ENCODE peak calls at places on chromosomes 11 and 22, in nine cellular contexts. One of them, this sample, is unnamed.

GRCh38 chr11:100619484-100619883 is 67.6 kb upstream of the ARHGAP42 start:
- DNase-seq in KG1: no peak
- DNase-seq in posterior vena cava: no peak
- DNase-seq in stimulated activated naive CD4-positive, alpha-beta T cell: no peak
- DNase-seq in glutamatergic neuron: no peak
- DNase-seq in GM12865: no peak
- DNase-seq in EH: peak
- DNase-seq in right atrium auricular region: no peak
- DNase-seq in OCI-LY7: no peak
- DNase-seq in this sample: peak

GRCh38 chr11:119709638-119710346 is 19.2 kb downstream of the NECTIN1 start:
- DNase-seq in KG1: no peak
- DNase-seq in posterior vena cava: no peak
- DNase-seq in stimulated activated naive CD4-positive, alpha-beta T cell: no peak
- DNase-seq in glutamatergic neuron: peak
- DNase-seq in GM12865: peak
- DNase-seq in EH: peak
- DNase-seq in right atrium auricular region: no peak
- DNase-seq in OCI-LY7: peak
- DNase-seq in this sample: peak

GRCh38 chr22:45499746-45500145 is 2.9 kb upstream of the FBLN1 start:
- DNase-seq in KG1: no peak
- DNase-seq in posterior vena cava: peak
- DNase-seq in stimulated activated naive CD4-positive, alpha-beta T cell: no peak
- DNase-seq in glutamatergic neuron: no peak
- DNase-seq in GM12865: no peak
- DNase-seq in EH: peak
- DNase-seq in right atrium auricular region: peak
- DNase-seq in OCI-LY7: no peak
- DNase-seq in this sample: no peak

GRCh38 chr11:35619754-35620640 is 1.7 kb downstream of the FJX1 start:
- DNase-seq in KG1: no peak
- DNase-seq in posterior vena cava: peak
- DNase-seq in stimulated activated naive CD4-positive, alpha-beta T cell: no peak
- DNase-seq in glutamatergic neuron: peak
- DNase-seq in GM12865: peak
- DNase-seq in EH: peak
- DNase-seq in right atrium auricular region: no peak
- DNase-seq in OCI-LY7: no peak
- DNase-seq in this sample: peak

GRCh38 chr11:128467610-128468041 is 119.7 kb downstream of the ETS1 start:
- DNase-seq in KG1: no peak
- DNase-seq in posterior vena cava: no peak
- DNase-seq in stimulated activated naive CD4-positive, alpha-beta T cell: peak
- DNase-seq in glutamatergic neuron: no peak
- DNase-seq in GM12865: no peak
- DNase-seq in EH: peak
- DNase-seq in right atrium auricular region: peak
- DNase-seq in OCI-LY7: no peak
- DNase-seq in this sample: peak

GRCh38 chr11:128544625-128545024 is 42.7 kb downstream of the ETS1 start:
- DNase-seq in KG1: no peak
- DNase-seq in posterior vena cava: no peak
- DNase-seq in stimulated activated naive CD4-positive, alpha-beta T cell: peak
- DNase-seq in glutamatergic neuron: no peak
- DNase-seq in GM12865: no peak
- DNase-seq in EH: peak
- DNase-seq in right atrium auricular region: no peak
- DNase-seq in OCI-LY7: no peak
- DNase-seq in this sample: peak

GRCh38 chr11:33476945-33477584 is 219.9 kb downstream of the HIPK3 start:
- DNase-seq in KG1: no peak
- DNase-seq in posterior vena cava: no peak
- DNase-seq in stimulated activated naive CD4-positive, alpha-beta T cell: no peak
- DNase-seq in glutamatergic neuron: no peak
- DNase-seq in GM12865: no peak
- DNase-seq in EH: peak
- DNase-seq in right atrium auricular region: no peak
- DNase-seq in OCI-LY7: no peak
- DNase-seq in this sample: no peak

GRCh38 chr22:49350441-49351121 is 477.1 kb downstream of the BRD1 start:
- DNase-seq in KG1: no peak
- DNase-seq in posterior vena cava: peak
- DNase-seq in stimulated activated naive CD4-positive, alpha-beta T cell: no peak
- DNase-seq in glutamatergic neuron: no peak
- DNase-seq in GM12865: no peak
- DNase-seq in EH: no peak
- DNase-seq in right atrium auricular region: no peak
- DNase-seq in OCI-LY7: peak
- DNase-seq in this sample: no peak

GRCh38 chr11:2387266-2387982 is 10.3 kb downstream of the CD81 start:
- DNase-seq in KG1: no peak
- DNase-seq in posterior vena cava: no peak
- DNase-seq in stimulated activated naive CD4-positive, alpha-beta T cell: no peak
- DNase-seq in glutamatergic neuron: no peak
- DNase-seq in GM12865: peak
- DNase-seq in EH: peak
- DNase-seq in right atrium auricular region: no peak
- DNase-seq in OCI-LY7: peak
- DNase-seq in this sample: peak

GRCh38 chr11:124799384-124800225 is 601 bp downstream of the MSANTD2 start:
- DNase-seq in KG1: no peak
- DNase-seq in posterior vena cava: peak
- DNase-seq in stimulated activated naive CD4-positive, alpha-beta T cell: peak
- DNase-seq in glutamatergic neuron: peak
- DNase-seq in GM12865: peak
- DNase-seq in EH: peak
- DNase-seq in right atrium auricular region: no peak
- DNase-seq in OCI-LY7: peak
- DNase-seq in this sample: peak

GRCh38 chr11:40445391-40445790 is 1014.1 kb downstream of the LRRC4C start:
- DNase-seq in KG1: no peak
- DNase-seq in posterior vena cava: no peak
- DNase-seq in stimulated activated naive CD4-positive, alpha-beta T cell: no peak
- DNase-seq in glutamatergic neuron: no peak
- DNase-seq in GM12865: no peak
- DNase-seq in EH: peak
- DNase-seq in right atrium auricular region: no peak
- DNase-seq in OCI-LY7: no peak
- DNase-seq in this sample: peak

GRCh38 chr11:111820059-111820375 is 51.4 kb downstream of the ALG9 start:
- DNase-seq in KG1: no peak
- DNase-seq in posterior vena cava: no peak
- DNase-seq in stimulated activated naive CD4-positive, alpha-beta T cell: no peak
- DNase-seq in glutamatergic neuron: no peak
- DNase-seq in GM12865: no peak
- DNase-seq in EH: no peak
- DNase-seq in right atrium auricular region: no peak
- DNase-seq in OCI-LY7: no peak
- DNase-seq in this sample: peak

GRCh38 chr11:75635009-75635909 is 33.6 kb downstream of the MAP6 start:
- DNase-seq in KG1: no peak
- DNase-seq in posterior vena cava: no peak
- DNase-seq in stimulated activated naive CD4-positive, alpha-beta T cell: no peak
- DNase-seq in glutamatergic neuron: peak
- DNase-seq in GM12865: no peak
- DNase-seq in EH: peak
- DNase-seq in right atrium auricular region: peak
- DNase-seq in OCI-LY7: no peak
- DNase-seq in this sample: peak

GRCh38 chr11:66015936-66016792 is 4.4 kb downstream of the CST6 start:
- DNase-seq in KG1: no peak
- DNase-seq in posterior vena cava: peak
- DNase-seq in stimulated activated naive CD4-positive, alpha-beta T cell: no peak
- DNase-seq in glutamatergic neuron: no peak
- DNase-seq in GM12865: no peak
- DNase-seq in EH: no peak
- DNase-seq in right atrium auricular region: no peak
- DNase-seq in OCI-LY7: no peak
- DNase-seq in this sample: no peak

GRCh38 chr11:93672280-93672679 is 10.8 kb downstream of the CEP295 start:
- DNase-seq in KG1: no peak
- DNase-seq in posterior vena cava: no peak
- DNase-seq in stimulated activated naive CD4-positive, alpha-beta T cell: no peak
- DNase-seq in glutamatergic neuron: no peak
- DNase-seq in GM12865: no peak
- DNase-seq in EH: no peak
- DNase-seq in right atrium auricular region: no peak
- DNase-seq in OCI-LY7: no peak
- DNase-seq in this sample: no peak

GRCh38 chr11:10478066-10478465 is 23.0 kb downstream of the AMPD3 start:
- DNase-seq in KG1: no peak
- DNase-seq in posterior vena cava: no peak
- DNase-seq in stimulated activated naive CD4-positive, alpha-beta T cell: no peak
- DNase-seq in glutamatergic neuron: no peak
- DNase-seq in GM12865: no peak
- DNase-seq in EH: no peak
- DNase-seq in right atrium auricular region: no peak
- DNase-seq in OCI-LY7: no peak
- DNase-seq in this sample: no peak

GRCh38 chr11:112320668-112321067 is 60.0 kb upstream of the PLET1 start:
- DNase-seq in KG1: no peak
- DNase-seq in posterior vena cava: peak
- DNase-seq in stimulated activated naive CD4-positive, alpha-beta T cell: no peak
- DNase-seq in glutamatergic neuron: no peak
- DNase-seq in GM12865: no peak
- DNase-seq in EH: peak
- DNase-seq in right atrium auricular region: peak
- DNase-seq in OCI-LY7: no peak
- DNase-seq in this sample: peak

GRCh38 chr11:33329705-33330329 is 72.6 kb downstream of the HIPK3 start:
- DNase-seq in KG1: no peak
- DNase-seq in posterior vena cava: no peak
- DNase-seq in stimulated activated naive CD4-positive, alpha-beta T cell: no peak
- DNase-seq in glutamatergic neuron: peak
- DNase-seq in GM12865: peak
- DNase-seq in EH: peak
- DNase-seq in right atrium auricular region: no peak
- DNase-seq in OCI-LY7: peak
- DNase-seq in this sample: peak

GRCh38 chr22:38220163-38220562 is 18.4 kb downstream of the MAFF start:
- DNase-seq in KG1: no peak
- DNase-seq in posterior vena cava: no peak
- DNase-seq in stimulated activated naive CD4-positive, alpha-beta T cell: no peak
- DNase-seq in glutamatergic neuron: peak
- DNase-seq in GM12865: no peak
- DNase-seq in EH: no peak
- DNase-seq in right atrium auricular region: no peak
- DNase-seq in OCI-LY7: no peak
- DNase-seq in this sample: no peak

GRCh38 chr11:82842019-82842418 is 58.2 kb downstream of the PRCP start:
- DNase-seq in KG1: no peak
- DNase-seq in posterior vena cava: no peak
- DNase-seq in stimulated activated naive CD4-positive, alpha-beta T cell: no peak
- DNase-seq in glutamatergic neuron: no peak
- DNase-seq in GM12865: no peak
- DNase-seq in EH: no peak
- DNase-seq in right atrium auricular region: no peak
- DNase-seq in OCI-LY7: no peak
- DNase-seq in this sample: no peak

GRCh38 chr11:7749456-7749855 is 43.2 kb upstream of the OVCH2 start:
- DNase-seq in KG1: no peak
- DNase-seq in posterior vena cava: no peak
- DNase-seq in stimulated activated naive CD4-positive, alpha-beta T cell: no peak
- DNase-seq in glutamatergic neuron: no peak
- DNase-seq in GM12865: no peak
- DNase-seq in EH: peak
- DNase-seq in right atrium auricular region: no peak
- DNase-seq in OCI-LY7: no peak
- DNase-seq in this sample: no peak

GRCh38 chr22:49179175-49179574 is 648.5 kb downstream of the BRD1 start:
- DNase-seq in KG1: no peak
- DNase-seq in posterior vena cava: no peak
- DNase-seq in stimulated activated naive CD4-positive, alpha-beta T cell: no peak
- DNase-seq in glutamatergic neuron: no peak
- DNase-seq in GM12865: no peak
- DNase-seq in EH: no peak
- DNase-seq in right atrium auricular region: no peak
- DNase-seq in OCI-LY7: no peak
- DNase-seq in this sample: no peak

GRCh38 chr11:86335131-86335768 is 33.2 kb downstream of the HIKESHI start:
- DNase-seq in KG1: no peak
- DNase-seq in posterior vena cava: no peak
- DNase-seq in stimulated activated naive CD4-positive, alpha-beta T cell: no peak
- DNase-seq in glutamatergic neuron: no peak
- DNase-seq in GM12865: no peak
- DNase-seq in EH: peak
- DNase-seq in right atrium auricular region: no peak
- DNase-seq in OCI-LY7: no peak
- DNase-seq in this sample: no peak

GRCh38 chr11:105073486-105074200 is 28.5 kb upstream of the CARD16 start:
- DNase-seq in KG1: no peak
- DNase-seq in posterior vena cava: no peak
- DNase-seq in stimulated activated naive CD4-positive, alpha-beta T cell: no peak
- DNase-seq in glutamatergic neuron: no peak
- DNase-seq in GM12865: no peak
- DNase-seq in EH: peak
- DNase-seq in right atrium auricular region: no peak
- DNase-seq in OCI-LY7: no peak
- DNase-seq in this sample: no peak

GRCh38 chr22:50191041-50191740 is 5.5 kb downstream of the TRABD start:
- DNase-seq in KG1: peak
- DNase-seq in posterior vena cava: no peak
- DNase-seq in stimulated activated naive CD4-positive, alpha-beta T cell: peak
- DNase-seq in glutamatergic neuron: no peak
- DNase-seq in GM12865: peak
- DNase-seq in EH: no peak
- DNase-seq in right atrium auricular region: no peak
- DNase-seq in OCI-LY7: peak
- DNase-seq in this sample: no peak

GRCh38 chr11:18203723-18204122 is 31.1 kb downstream of the MRGPRX4 start:
- DNase-seq in KG1: no peak
- DNase-seq in posterior vena cava: no peak
- DNase-seq in stimulated activated naive CD4-positive, alpha-beta T cell: no peak
- DNase-seq in glutamatergic neuron: peak
- DNase-seq in GM12865: peak
- DNase-seq in EH: peak
- DNase-seq in right atrium auricular region: no peak
- DNase-seq in OCI-LY7: no peak
- DNase-seq in this sample: peak

GRCh38 chr11:118287006-118287405 is 17.5 kb upstream of the CD3E start:
- DNase-seq in KG1: no peak
- DNase-seq in posterior vena cava: no peak
- DNase-seq in stimulated activated naive CD4-positive, alpha-beta T cell: no peak
- DNase-seq in glutamatergic neuron: no peak
- DNase-seq in GM12865: no peak
- DNase-seq in EH: peak
- DNase-seq in right atrium auricular region: no peak
- DNase-seq in OCI-LY7: no peak
- DNase-seq in this sample: no peak

GRCh38 chr11:26753738-26754504 is 32.1 kb upstream of the SLC5A12 start:
- DNase-seq in KG1: peak
- DNase-seq in posterior vena cava: no peak
- DNase-seq in stimulated activated naive CD4-positive, alpha-beta T cell: no peak
- DNase-seq in glutamatergic neuron: peak
- DNase-seq in GM12865: peak
- DNase-seq in EH: peak
- DNase-seq in right atrium auricular region: no peak
- DNase-seq in OCI-LY7: peak
- DNase-seq in this sample: peak

GRCh38 chr22:44821741-44822425 is 69.5 kb downstream of the ARHGAP8 start:
- DNase-seq in KG1: no peak
- DNase-seq in posterior vena cava: peak
- DNase-seq in stimulated activated naive CD4-positive, alpha-beta T cell: no peak
- DNase-seq in glutamatergic neuron: no peak
- DNase-seq in GM12865: no peak
- DNase-seq in EH: no peak
- DNase-seq in right atrium auricular region: no peak
- DNase-seq in OCI-LY7: no peak
- DNase-seq in this sample: no peak

GRCh38 chr11:125114518-125114917 is 3.1 kb upstream of the TMEM218 start:
- DNase-seq in KG1: no peak
- DNase-seq in posterior vena cava: no peak
- DNase-seq in stimulated activated naive CD4-positive, alpha-beta T cell: no peak
- DNase-seq in glutamatergic neuron: no peak
- DNase-seq in GM12865: peak
- DNase-seq in EH: peak
- DNase-seq in right atrium auricular region: no peak
- DNase-seq in OCI-LY7: no peak
- DNase-seq in this sample: no peak

GRCh38 chr11:67313125-67313890 is 10.0 kb downstream of the SSH3 start:
- DNase-seq in KG1: no peak
- DNase-seq in posterior vena cava: peak
- DNase-seq in stimulated activated naive CD4-positive, alpha-beta T cell: no peak
- DNase-seq in glutamatergic neuron: no peak
- DNase-seq in GM12865: no peak
- DNase-seq in EH: no peak
- DNase-seq in right atrium auricular region: no peak
- DNase-seq in OCI-LY7: no peak
- DNase-seq in this sample: no peak

This sample was measured in mesenchymal stem cell.